ENCODE peak calls at places on chromosome 18, in six cellular contexts. One of them, this sample, is unnamed.

GRCh38 chr18:48933578-48934399 is 17.0 kb downstream of the SMAD7 start:
- DNase-seq in D341Med: no peak
- DNase-seq in H1: no peak
- DNase-seq in heart left ventricle: no peak
- DNase-seq in K562: no peak
- DNase-seq in SK-N-DZ: no peak
- DNase-seq in this sample: no peak

GRCh38 chr18:48975221-48975816 is 24.6 kb upstream of the SMAD7 start:
- DNase-seq in D341Med: no peak
- DNase-seq in H1: no peak
- DNase-seq in heart left ventricle: no peak
- DNase-seq in K562: no peak
- DNase-seq in SK-N-DZ: no peak
- DNase-seq in this sample: no peak

GRCh38 chr18:26327062-26327461 is 100.8 kb downstream of the TAF4B start:
- DNase-seq in D341Med: no peak
- DNase-seq in H1: no peak
- DNase-seq in heart left ventricle: no peak
- DNase-seq in K562: no peak
- DNase-seq in SK-N-DZ: no peak
- DNase-seq in this sample: no peak

GRCh38 chr18:21264651-21265050 is 22.6 kb downstream of the GREB1L start:
- DNase-seq in D341Med: peak; percentile 40
- DNase-seq in H1: no peak
- DNase-seq in heart left ventricle: no peak
- DNase-seq in K562: no peak
- DNase-seq in SK-N-DZ: no peak
- DNase-seq in this sample: no peak

GRCh38 chr18:44803019-44803650 is 122.4 kb downstream of the SETBP1 start:
- DNase-seq in D341Med: no peak
- DNase-seq in H1: no peak
- DNase-seq in heart left ventricle: peak; percentile 38
- DNase-seq in K562: no peak
- DNase-seq in SK-N-DZ: no peak
- DNase-seq in this sample: no peak

GRCh38 chr18:48835745-48836191 is 115.0 kb downstream of the SMAD7 start:
- DNase-seq in D341Med: no peak
- DNase-seq in H1: no peak
- DNase-seq in heart left ventricle: no peak
- DNase-seq in K562: no peak
- DNase-seq in SK-N-DZ: no peak
- DNase-seq in this sample: no peak

GRCh38 chr18:55753643-55754255 is 165.8 kb upstream of the TCF4 start:
- DNase-seq in D341Med: no peak
- DNase-seq in H1: no peak
- DNase-seq in heart left ventricle: no peak
- DNase-seq in K562: no peak
- DNase-seq in SK-N-DZ: no peak
- DNase-seq in this sample: no peak

GRCh38 chr18:48973731-48974130 is 23.0 kb upstream of the SMAD7 start:
- DNase-seq in D341Med: no peak
- DNase-seq in H1: no peak
- DNase-seq in heart left ventricle: no peak
- DNase-seq in K562: no peak
- DNase-seq in SK-N-DZ: no peak
- DNase-seq in this sample: no peak

GRCh38 chr18:44130365-44130942 is 550.2 kb upstream of the SETBP1 start:
- DNase-seq in D341Med: peak; percentile 67
- DNase-seq in H1: no peak
- DNase-seq in heart left ventricle: no peak
- DNase-seq in K562: peak; percentile 4
- DNase-seq in SK-N-DZ: peak; percentile 54
- DNase-seq in this sample: no peak

GRCh38 chr18:29459986-29460385 is 1283.1 kb upstream of the CDH2 start:
- DNase-seq in D341Med: peak; percentile 50
- DNase-seq in H1: no peak
- DNase-seq in heart left ventricle: no peak
- DNase-seq in K562: no peak
- DNase-seq in SK-N-DZ: no peak
- DNase-seq in this sample: no peak

GRCh38 chr18:58315739-58316215 is 271.8 kb downstream of the NEDD4L start:
- DNase-seq in D341Med: no peak
- DNase-seq in H1: no peak
- DNase-seq in heart left ventricle: peak; percentile 48
- DNase-seq in K562: no peak
- DNase-seq in SK-N-DZ: no peak
- DNase-seq in this sample: no peak

GRCh38 chr18:79388043-79388442 is 7.7 kb upstream of the NFATC1 start:
- DNase-seq in D341Med: no peak
- DNase-seq in H1: no peak
- DNase-seq in heart left ventricle: no peak
- DNase-seq in K562: no peak
- DNase-seq in SK-N-DZ: no peak
- DNase-seq in this sample: no peak

GRCh38 chr18:46676162-46676830 is 19.3 kb upstream of the LOXHD1 start:
- DNase-seq in D341Med: no peak
- DNase-seq in H1: peak; percentile 23
- DNase-seq in heart left ventricle: no peak
- DNase-seq in K562: no peak
- DNase-seq in SK-N-DZ: no peak
- DNase-seq in this sample: no peak

GRCh38 chr18:49813071-49813320 is 337 bp downstream of the ACAA2 start:
- DNase-seq in D341Med: peak; percentile 70
- DNase-seq in H1: no peak
- DNase-seq in heart left ventricle: peak; percentile 54
- DNase-seq in K562: peak; percentile 29
- DNase-seq in SK-N-DZ: peak; percentile 18
- DNase-seq in this sample: no peak

GRCh38 chr18:6521804-6522418 is 107.2 kb upstream of the L3MBTL4 start:
- DNase-seq in D341Med: peak; percentile 60
- DNase-seq in H1: peak; percentile 44
- DNase-seq in heart left ventricle: no peak
- DNase-seq in K562: peak; percentile 56
- DNase-seq in SK-N-DZ: peak; percentile 23
- DNase-seq in this sample: no peak

GRCh38 chr18:79853303-79853992 is 55.7 kb downstream of the KCNG2 start:
- DNase-seq in D341Med: no peak
- DNase-seq in H1: no peak
- DNase-seq in heart left ventricle: peak; percentile 5
- DNase-seq in K562: no peak
- DNase-seq in SK-N-DZ: no peak
- DNase-seq in this sample: no peak

GRCh38 chr18:9743200-9744016 is 35.3 kb downstream of the RAB31 start:
- DNase-seq in D341Med: no peak
- DNase-seq in H1: peak; percentile 49
- DNase-seq in heart left ventricle: no peak
- DNase-seq in K562: peak; percentile 69
- DNase-seq in SK-N-DZ: no peak
- DNase-seq in this sample: no peak

GRCh38 chr18:35581555-35582309 is at the start of gene GALNT1:
- DNase-seq in D341Med: peak; percentile 85
- DNase-seq in H1: no peak
- DNase-seq in heart left ventricle: peak; percentile 38
- DNase-seq in K562: peak; percentile 71
- DNase-seq in SK-N-DZ: no peak
- DNase-seq in this sample: peak; percentile 2

GRCh38 chr18:48800877-48801727 is 149.7 kb downstream of the SMAD7 start:
- DNase-seq in D341Med: no peak
- DNase-seq in H1: no peak
- DNase-seq in heart left ventricle: peak; percentile 21
- DNase-seq in K562: no peak
- DNase-seq in SK-N-DZ: no peak
- DNase-seq in this sample: no peak

GRCh38 chr18:24413148-24413547 is 13.3 kb upstream of the IMPACT start:
- DNase-seq in D341Med: peak; percentile 59
- DNase-seq in H1: no peak
- DNase-seq in heart left ventricle: no peak
- DNase-seq in K562: no peak
- DNase-seq in SK-N-DZ: no peak
- DNase-seq in this sample: no peak

GRCh38 chr18:47915930-47916329 is 14.5 kb downstream of the SMAD2 start:
- DNase-seq in D341Med: no peak
- DNase-seq in H1: no peak
- DNase-seq in heart left ventricle: no peak
- DNase-seq in K562: no peak
- DNase-seq in SK-N-DZ: no peak
- DNase-seq in this sample: no peak

GRCh38 chr18:12405066-12405465 is 2.7 kb upstream of the PRELID3A start:
- DNase-seq in D341Med: no peak
- DNase-seq in H1: no peak
- DNase-seq in heart left ventricle: no peak
- DNase-seq in K562: no peak
- DNase-seq in SK-N-DZ: no peak
- DNase-seq in this sample: no peak

GRCh38 chr18:37575646-37576045 is 10.0 kb upstream of the CELF4 start:
- DNase-seq in D341Med: no peak
- DNase-seq in H1: no peak
- DNase-seq in heart left ventricle: no peak
- DNase-seq in K562: no peak
- DNase-seq in SK-N-DZ: peak; percentile 65
- DNase-seq in this sample: no peak

GRCh38 chr18:63970803-63971191 is 916 bp downstream of the SERPINB8 start:
- DNase-seq in D341Med: peak; percentile 58
- DNase-seq in H1: no peak
- DNase-seq in heart left ventricle: peak; percentile 52
- DNase-seq in K562: no peak
- DNase-seq in SK-N-DZ: no peak
- DNase-seq in this sample: no peak

GRCh38 chr18:49935215-49935614 is 121.9 kb upstream of the ACAA2 start:
- DNase-seq in D341Med: no peak
- DNase-seq in H1: no peak
- DNase-seq in heart left ventricle: no peak
- DNase-seq in K562: no peak
- DNase-seq in SK-N-DZ: no peak
- DNase-seq in this sample: no peak

GRCh38 chr18:55415258-55415871 is 172.6 kb downstream of the TCF4 start:
- DNase-seq in D341Med: peak; percentile 82
- DNase-seq in H1: peak; percentile 53
- DNase-seq in heart left ventricle: peak; percentile 92
- DNase-seq in K562: peak; percentile 69
- DNase-seq in SK-N-DZ: peak; percentile 67
- DNase-seq in this sample: peak; percentile 50

GRCh38 chr18:24326211-24326610 is 71.4 kb downstream of the OSBPL1A start:
- DNase-seq in D341Med: no peak
- DNase-seq in H1: no peak
- DNase-seq in heart left ventricle: peak; percentile 25
- DNase-seq in K562: no peak
- DNase-seq in SK-N-DZ: no peak
- DNase-seq in this sample: no peak

GRCh38 chr18:23073996-23074606 is 61.2 kb upstream of the CABLES1 start:
- DNase-seq in D341Med: no peak
- DNase-seq in H1: no peak
- DNase-seq in heart left ventricle: no peak
- DNase-seq in K562: no peak
- DNase-seq in SK-N-DZ: no peak
- DNase-seq in this sample: no peak

GRCh38 chr18:30967701-30968100 is 74.8 kb downstream of the DSC3 start:
- DNase-seq in D341Med: no peak
- DNase-seq in H1: peak; percentile 1
- DNase-seq in heart left ventricle: no peak
- DNase-seq in K562: no peak
- DNase-seq in SK-N-DZ: no peak
- DNase-seq in this sample: no peak

GRCh38 chr18:56389190-56389589 is 249.2 kb downstream of the TXNL1 start:
- DNase-seq in D341Med: no peak
- DNase-seq in H1: no peak
- DNase-seq in heart left ventricle: no peak
- DNase-seq in K562: no peak
- DNase-seq in SK-N-DZ: no peak
- DNase-seq in this sample: no peak

GRCh38 chr18:73681912-73682311 is 465.7 kb downstream of the FBXO15 start:
- DNase-seq in D341Med: no peak
- DNase-seq in H1: no peak
- DNase-seq in heart left ventricle: no peak
- DNase-seq in K562: no peak
- DNase-seq in SK-N-DZ: no peak
- DNase-seq in this sample: no peak

GRCh38 chr18:24234330-24234729 is 95.5 kb downstream of the CABYR start:
- DNase-seq in D341Med: no peak
- DNase-seq in H1: no peak
- DNase-seq in heart left ventricle: peak; percentile 53
- DNase-seq in K562: no peak
- DNase-seq in SK-N-DZ: no peak
- DNase-seq in this sample: no peak

GRCh38 chr18:77167276-77167675 is 34.7 kb upstream of the MBP start:
- DNase-seq in D341Med: no peak
- DNase-seq in H1: no peak
- DNase-seq in heart left ventricle: no peak
- DNase-seq in K562: no peak
- DNase-seq in SK-N-DZ: no peak
- DNase-seq in this sample: no peak

GRCh38 chr18:10064267-10064666 is 150.5 kb downstream of the VAPA start:
- DNase-seq in D341Med: no peak
- DNase-seq in H1: no peak
- DNase-seq in heart left ventricle: peak; percentile 72
- DNase-seq in K562: no peak
- DNase-seq in SK-N-DZ: no peak
- DNase-seq in this sample: no peak

GRCh38 chr18:26383454-26384270 is 157.4 kb downstream of the TAF4B start:
- DNase-seq in D341Med: peak; percentile 55
- DNase-seq in H1: no peak
- DNase-seq in heart left ventricle: no peak
- DNase-seq in K562: peak; percentile 58
- DNase-seq in SK-N-DZ: peak; percentile 65
- DNase-seq in this sample: no peak

GRCh38 chr18:69531973-69532372 is 131.3 kb downstream of the DOK6 start:
- DNase-seq in D341Med: no peak
- DNase-seq in H1: no peak
- DNase-seq in heart left ventricle: no peak
- DNase-seq in K562: no peak
- DNase-seq in SK-N-DZ: no peak
- DNase-seq in this sample: no peak

GRCh38 chr18:48889115-48889941 is 61.4 kb downstream of the SMAD7 start:
- DNase-seq in D341Med: no peak
- DNase-seq in H1: no peak
- DNase-seq in heart left ventricle: peak; percentile 67
- DNase-seq in K562: no peak
- DNase-seq in SK-N-DZ: peak; percentile 56
- DNase-seq in this sample: no peak

GRCh38 chr18:7568426-7568825 is 1.3 kb downstream of the PTPRM start:
- DNase-seq in D341Med: peak; percentile 75
- DNase-seq in H1: no peak
- DNase-seq in heart left ventricle: peak; percentile 74
- DNase-seq in K562: no peak
- DNase-seq in SK-N-DZ: peak; percentile 37
- DNase-seq in this sample: no peak

GRCh38 chr18:21853020-21853419 is 112.4 kb downstream of the MIB1 start:
- DNase-seq in D341Med: no peak
- DNase-seq in H1: no peak
- DNase-seq in heart left ventricle: no peak
- DNase-seq in K562: no peak
- DNase-seq in SK-N-DZ: no peak
- DNase-seq in this sample: no peak

GRCh38 chr18:73774836-73775509 is 372.7 kb downstream of the FBXO15 start:
- DNase-seq in D341Med: peak; percentile 74
- DNase-seq in H1: no peak
- DNase-seq in heart left ventricle: peak; percentile 37
- DNase-seq in K562: no peak
- DNase-seq in SK-N-DZ: no peak
- DNase-seq in this sample: no peak